ENCODE peak calls at places on chromosome 18, in nine cellular contexts. W, E, O, U, I, X, V, J and F are unnamed samples.

GRCh38 chr18:55102508-55102907 is 143.2 kb upstream of the CCDC68 start:
- DNase-seq in W (no peak), E (no peak), U (no peak), I (no peak), O (no peak), J (no peak), V (no peak), X (no peak), F (no peak)

GRCh38 chr18:57276720-57277284 is 75.6 kb upstream of the ST8SIA3 start:
- DNase-seq in E (no peak), O (no peak), W (no peak), U (no peak), J (no peak), X (no peak), V (no peak), I (no peak), F (no peak)

GRCh38 chr18:38427234-38427633 is 861.6 kb upstream of the CELF4 start:
- DNase-seq in O (no peak), U (no peak), J (peak; percentile 51), X (no peak), V (no peak), I (no peak), W (no peak), E (no peak), F (no peak)

GRCh38 chr18:43077510-43078290 is 37.8 kb downstream of the RIT2 start:
- DNase-seq in W (no peak), J (no peak), E (no peak), O (no peak), X (no peak), U (no peak), I (no peak), V (no peak), F (no peak)

GRCh38 chr18:59579509-59579908 is 117.7 kb downstream of the CCBE1 start:
- DNase-seq in V (no peak), U (no peak), J (no peak), I (no peak), X (no peak), E (no peak), O (no peak), W (no peak), F (no peak)

GRCh38 chr18:61528961-61529360 is 195.7 kb downstream of the CDH20 start:
- DNase-seq in W (no peak), U (no peak), V (no peak), E (no peak), X (no peak), I (no peak), J (no peak), O (no peak), F (no peak)

GRCh38 chr18:67924656-67925055 is 408.1 kb upstream of the DSEL start:
- DNase-seq in W (no peak), O (no peak), X (no peak), U (no peak), I (no peak), E (no peak), V (no peak), J (no peak), F (no peak)

GRCh38 chr18:46680784-46681695 is 24.0 kb upstream of the LOXHD1 start:
- DNase-seq in O (no peak), J (peak; percentile 27), E (no peak), X (no peak), U (no peak), I (no peak), V (no peak), W (no peak), F (no peak)

GRCh38 chr18:44579028-44579692 is 101.5 kb upstream of the SETBP1 start:
- DNase-seq in O (no peak), I (peak; percentile 8), U (peak; percentile 45), X (no peak), W (no peak), E (peak; percentile 62), J (peak; percentile 28), V (no peak), F (no peak)

GRCh38 chr18:79876497-79876896 is 75.0 kb downstream of the SLC66A2 start:
- DNase-seq in W (no peak), U (no peak), O (no peak), J (no peak), E (no peak), I (no peak), V (no peak), X (no peak), F (no peak)

GRCh38 chr18:2846241-2846637 is 567 bp upstream of the EMILIN2 start:
- DNase-seq in I (no peak), X (no peak), U (peak; percentile 51), W (no peak), V (no peak), J (peak; percentile 73), O (no peak), E (peak; percentile 71), F (no peak)

GRCh38 chr18:61736168-61736567 is 156.6 kb downstream of the RNF152 start:
- DNase-seq in E (no peak), J (no peak), W (no peak), V (no peak), U (no peak), I (no peak), O (no peak), X (no peak), F (no peak)

GRCh38 chr18:62325806-62326645 is 916 bp downstream of the TNFRSF11A start:
- DNase-seq in O (peak; percentile 37), X (no peak), W (no peak), I (no peak), J (peak; percentile 35), U (no peak), E (peak; percentile 20), V (peak; percentile 26), F (no peak)

GRCh38 chr18:7618821-7619410 is 51.8 kb downstream of the PTPRM start:
- DNase-seq in I (no peak), U (no peak), X (no peak), W (no peak), O (no peak), E (no peak), V (no peak), J (no peak), F (no peak)

GRCh38 chr18:78562446-78563020 is 417.1 kb upstream of the SALL3 start:
- DNase-seq in I (no peak), W (no peak), V (no peak), J (no peak), X (no peak), E (no peak), O (no peak), U (no peak), F (no peak)

GRCh38 chr18:74315464-74316256 is at the start of gene C18orf63:
- DNase-seq in V (no peak), I (no peak), O (no peak), E (no peak), X (no peak), W (no peak), J (no peak), U (no peak), F (no peak)

GRCh38 chr18:74311000-74311399 is 4.6 kb upstream of the C18orf63 start:
- DNase-seq in J (no peak), V (no peak), I (no peak), O (no peak), U (no peak), E (no peak), X (no peak), W (no peak), F (no peak)

GRCh38 chr18:74314759-74315463 is 728 bp upstream of the C18orf63 start:
- DNase-seq in E (no peak), V (no peak), U (no peak), W (no peak), I (no peak), J (no peak), X (no peak), O (no peak), F (no peak)

GRCh38 chr18:74310411-74310810 is 5.2 kb upstream of the C18orf63 start:
- DNase-seq in X (no peak), J (peak; percentile 39), I (no peak), V (no peak), O (no peak), U (peak; percentile 56), E (peak; percentile 75), W (no peak), F (no peak)
- TF ChIP-seq CTCF in X (no peak), J (peak; percentile 38), I (no peak), V (peak; percentile 25), O (peak; percentile 37), U (peak; percentile 55), E (peak; percentile 66), W (no peak), F (peak; percentile 48)

GRCh38 chr18:77066689-77067088 is 65.9 kb downstream of the MBP start:
- DNase-seq in O (no peak), U (no peak), E (no peak), W (no peak), V (no peak), J (no peak), I (no peak), X (no peak), F (no peak)

GRCh38 chr18:77066101-77066500 is 66.5 kb downstream of the MBP start:
- DNase-seq in E (no peak), W (no peak), V (no peak), I (no peak), O (no peak), X (no peak), U (no peak), J (no peak), F (no peak)

GRCh38 chr18:77068890-77069312 is 63.7 kb downstream of the MBP start:
- DNase-seq in J (no peak), O (no peak), W (no peak), E (peak; percentile 58), V (no peak), U (no peak), X (no peak), I (no peak), F (no peak)

GRCh38 chr18:77068321-77068841 is 64.2 kb downstream of the MBP start:
- DNase-seq in E (peak; percentile 83), X (no peak), J (peak; percentile 65), V (no peak), W (no peak), O (peak; percentile 55), I (no peak), U (peak; percentile 72), F (no peak)

GRCh38 chr18:77067315-77068061 is 65.1 kb downstream of the MBP start:
- DNase-seq in X (peak; percentile 67), J (peak; percentile 93), V (no peak), E (peak; percentile 98), I (no peak), O (peak; percentile 76), U (peak; percentile 92), W (no peak), F (peak; percentile 49)
- TF ChIP-seq CTCF in X (no peak), J (peak; percentile 29), V (no peak), E (peak; percentile 30), I (no peak), O (peak; percentile 46), U (peak; percentile 4), W (no peak), F (no peak)

GRCh38 chr18:49725809-49726514 is 87.4 kb downstream of the ACAA2 start:
- DNase-seq in I (peak; percentile 19), U (peak; percentile 99), O (no peak), V (no peak), W (peak; percentile 36), X (no peak), J (peak; percentile 9), E (peak; percentile 99), F (peak; percentile 84)
- TF ChIP-seq CTCF in I (no peak), U (peak; percentile 20), O (no peak), V (no peak), W (no peak), X (no peak), J (no peak), E (peak; percentile 50), F (no peak)

DNA sequence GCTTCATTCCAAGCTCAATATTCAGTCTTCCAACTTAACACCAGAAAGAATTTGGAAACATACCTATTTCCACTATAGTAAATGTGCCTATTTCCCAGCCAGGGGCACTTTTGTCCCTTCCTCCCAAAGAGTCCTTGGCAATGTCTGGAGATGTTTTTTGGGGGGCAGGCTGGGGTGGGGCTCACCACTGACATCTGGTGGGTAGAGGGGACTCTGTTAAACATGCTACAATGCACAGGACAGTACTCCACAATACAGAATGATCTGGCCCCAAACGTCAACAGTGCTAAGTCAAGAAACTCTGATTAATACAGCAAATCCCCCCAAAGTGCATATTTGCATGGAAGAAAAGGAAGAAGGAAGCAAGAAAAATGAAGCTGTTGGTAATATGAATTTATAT is 61.7 kb downstream of the SMIM21 start:
- DNase-seq in E (no peak), V (no peak), W (no peak), X (no peak), O (no peak), I (no peak), J (no peak), U (no peak), F (no peak)
- TF ChIP-seq CTCF in E (peak; percentile 13), V (no peak), W (no peak), X (no peak), O (peak; percentile 37), I (no peak), J (no peak), U (peak; percentile 4), F (no peak)